ENCODE peak calls at places on chromosome 12, in eight cellular contexts. C is colonic mucosa, P is heart left ventricle, O is psoas muscle, N is upper lobe of left lung, B is heart right ventricle, G is IMR-90, J is cardiac muscle cell. Y is an unnamed sample. For H3K4me1, the result is how much of the 10 kb centered on the place peaks cover.

GRCh38 chr12:93798752-93799151 is 121.6 kb downstream of the CRADD start:
- DNase-seq in C (no peak), P (no peak), O (no peak), N (no peak), B (no peak), G (no peak), J (no peak), Y (no peak)

GRCh38 chr12:120132863-120133385 is 16.4 kb upstream of the RAB35 start:
- DNase-seq in C (no peak), P (no peak), O (no peak), N (no peak), B (no peak), G (no peak), J (no peak), Y (no peak)

GRCh38 chr12:2268478-2269286 is 215.9 kb downstream of the CACNA1C start:
- DNase-seq in C (no peak), P (no peak), O (no peak), N (no peak), B (no peak), G (peak), J (no peak), Y (no peak)

GRCh38 chr12:114163766-114164165 is 197.6 kb upstream of the RBM19 start:
- DNase-seq in C (no peak), P (no peak), O (no peak), N (no peak), B (no peak), G (peak), J (no peak), Y (no peak)

GRCh38 chr12:89247541-89247942 is 104.8 kb downstream of the DUSP6 start:
- DNase-seq in C (no peak), P (no peak), O (no peak), N (no peak), B (no peak), G (peak), J (no peak), Y (no peak)

GRCh38 chr12:22625671-22626251 is 790 bp downstream of the ETNK1 start:
- DNase-seq in C (peak), P (peak), O (peak), N (peak), B (no peak), G (peak), J (peak), Y (peak)

GRCh38 chr12:8834230-8834629 is 11.8 kb downstream of the A2ML1 start:
- DNase-seq in C (no peak), P (no peak), O (no peak), N (no peak), B (no peak), G (no peak), J (no peak), Y (no peak)

GRCh38 chr12:21615441-21615840 is 10.8 kb upstream of the GYS2 start:
- DNase-seq in C (no peak), P (no peak), O (no peak), N (no peak), B (no peak), G (no peak), J (no peak), Y (no peak)

GRCh38 chr12:50231346-50231745 is 52.0 kb downstream of the LIMA1 start:
- DNase-seq in C (no peak), P (no peak), O (no peak), N (no peak), B (no peak), G (no peak), J (no peak), Y (no peak)

GRCh38 chr12:76573840-76574373 is 14.3 kb upstream of the OSBPL8 start:
- DNase-seq in C (no peak), P (no peak), O (no peak), N (no peak), B (no peak), G (no peak), J (no peak), Y (no peak)

GRCh38 chr12:16726879-16727278 is 120.9 kb upstream of the LMO3 start:
- DNase-seq in C (no peak), P (no peak), O (no peak), N (no peak), B (no peak), G (peak), J (no peak), Y (no peak)

GRCh38 chr12:48286665-48287064 is 64.1 kb downstream of the ZNF641 start:
- DNase-seq in C (no peak), P (no peak), O (no peak), N (no peak), B (no peak), G (no peak), J (peak), Y (no peak)

GRCh38 chr12:3204716-3205617 is 127.8 kb downstream of the TSPAN9 start:
- DNase-seq in C (no peak), P (no peak), O (no peak), N (no peak), B (no peak), G (no peak), J (no peak), Y (no peak)

GRCh38 chr12:61291647-61292046 is 968.6 kb upstream of the USP15 start:
- DNase-seq in C (no peak), P (no peak), O (no peak), N (no peak), B (no peak), G (no peak), J (no peak), Y (no peak)

GRCh38 chr12:76275511-76276093 is 72.6 kb downstream of the BBS10 start:
- DNase-seq in C (no peak), P (no peak), O (no peak), N (no peak), B (no peak), G (no peak), J (no peak), Y (no peak)

GRCh38 chr12:121925361-121925725 is 7.0 kb downstream of the CFAP251 start:
- DNase-seq in C (no peak), P (no peak), O (no peak), N (no peak), B (no peak), G (peak), J (no peak), Y (no peak)

GRCh38 chr12:22477894-22478287 is 66.5 kb downstream of the C2CD5 start:
- DNase-seq in C (no peak), P (no peak), O (no peak), N (no peak), B (no peak), G (no peak), J (no peak), Y (no peak)

GRCh38 chr12:108129017-108129812 is at the start of gene WSCD2:
- DNase-seq in C (no peak), P (peak), O (peak), N (no peak), B (peak), G (no peak), J (peak), Y (peak)

GRCh38 chr12:612293-612692 is 51.0 kb downstream of the NINJ2 start:
- DNase-seq in C (no peak), P (no peak), O (no peak), N (peak), B (no peak), G (no peak), J (no peak), Y (no peak)

GRCh38 chr12:32549675-32550079 is 129.4 kb upstream of the DNM1L start:
- DNase-seq in C (no peak), P (no peak), O (peak), N (no peak), B (no peak), G (peak), J (no peak), Y (no peak)

GRCh38 chr12:29103539-29103974 is 45.5 kb upstream of the FAR2 start:
- DNase-seq in C (no peak), P (no peak), O (no peak), N (peak), B (no peak), G (no peak), J (no peak), Y (no peak)

GRCh38 chr12:3995276-3995675 is 122.1 kb upstream of the PARP11 start:
- DNase-seq in C (no peak), P (no peak), O (no peak), N (no peak), B (no peak), G (no peak), J (no peak), Y (no peak)

GRCh38 chr12:44750468-44750867 is 125.6 kb downstream of the NELL2 start:
- DNase-seq in C (no peak), P (no peak), O (no peak), N (no peak), B (no peak), G (no peak), J (no peak), Y (no peak)

GRCh38 chr12:116552750-116553383 is 6.3 kb upstream of the MAP1LC3B2 start:
- DNase-seq in C (no peak), P (no peak), O (no peak), N (no peak), B (no peak), G (no peak), J (no peak), Y (no peak)
- H3K4me1 ChIP-seq in C (under half), P (under half), O (under half), N (under half), B (under half), G (under half), J (under half), Y (under half)

GRCh38 chr12:25256005-25256404 is 5.3 kb upstream of the KRAS start:
- DNase-seq in C (no peak), P (no peak), O (no peak), N (no peak), B (no peak), G (no peak), J (no peak), Y (no peak)

GRCh38 chr12:25252946-25253345 is 2.2 kb upstream of the KRAS start:
- DNase-seq in C (no peak), P (no peak), O (no peak), N (no peak), B (no peak), G (no peak), J (no peak), Y (no peak)

GRCh38 chr12:25256826-25257225 is 6.1 kb upstream of the KRAS start:
- DNase-seq in C (no peak), P (no peak), O (no peak), N (peak), B (no peak), G (no peak), J (no peak), Y (no peak)

GRCh38 chr12:25253371-25254068 is 2.8 kb upstream of the KRAS start:
- DNase-seq in C (no peak), P (no peak), O (no peak), N (no peak), B (no peak), G (no peak), J (no peak), Y (no peak)

DNA sequence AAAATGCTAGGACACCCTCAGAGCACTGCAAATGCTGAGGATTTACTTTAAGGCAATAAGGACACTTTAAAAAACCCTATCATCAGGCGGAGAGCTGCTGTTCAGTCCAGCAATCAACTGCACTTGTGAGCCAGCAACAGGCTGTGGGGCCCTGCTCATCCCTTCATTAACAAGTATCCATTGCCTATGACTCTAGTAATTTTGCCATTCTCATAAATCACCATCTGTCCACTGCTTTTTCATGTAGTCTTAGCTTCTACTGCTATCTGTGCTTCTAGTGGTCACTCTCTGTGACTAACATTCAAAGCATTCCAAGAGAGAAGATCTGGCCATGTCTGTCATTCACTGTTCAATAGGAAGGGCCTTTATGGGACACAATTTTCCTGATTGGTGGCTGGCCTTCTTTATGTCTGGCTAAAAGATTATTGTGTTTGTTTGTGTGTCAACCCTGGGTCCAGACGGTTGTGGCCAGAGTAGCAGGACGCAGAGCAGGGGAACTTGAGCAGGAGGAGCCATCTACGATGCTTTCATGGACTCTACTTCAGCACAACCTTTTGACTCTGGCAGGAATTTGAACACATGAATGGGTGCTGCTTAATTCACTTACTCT is 3.6 kb upstream of the KRAS start:
- DNase-seq in C (no peak), P (no peak), O (no peak), N (no peak), B (no peak), G (peak), J (peak), Y (no peak)
- H3K4me1 ChIP-seq in C (under half), P (under half), O (under half), N (under half), B (under half), G (under half), J (under half), Y (under half)

GRCh38 chr12:53388932-53389331 is 9.0 kb downstream of the SP1 start:
- DNase-seq in C (no peak), P (no peak), O (no peak), N (no peak), B (no peak), G (no peak), J (no peak), Y (no peak)
- H3K4me1 ChIP-seq in C (under half), P (under half), O (half or more), N (half or more), B (under half), G (under half), J (under half), Y (half or more)

GRCh38 chr12:131927110-131928079 is 1.7 kb upstream of the PUS1 start:
- DNase-seq in C (no peak), P (no peak), O (no peak), N (no peak), B (no peak), G (no peak), J (no peak), Y (no peak)

GRCh38 chr12:131930510-131930909 is 1.4 kb downstream of the PUS1 start:
- DNase-seq in C (no peak), P (no peak), O (no peak), N (no peak), B (no peak), G (no peak), J (no peak), Y (no peak)

GRCh38 chr12:131929530-131930456 is 717 bp downstream of the PUS1 start:
- DNase-seq in C (peak), P (no peak), O (no peak), N (no peak), B (no peak), G (peak), J (peak), Y (no peak)

GRCh38 chr12:131928080-131928764 is 854 bp upstream of the PUS1 start:
- DNase-seq in C (no peak), P (no peak), O (no peak), N (no peak), B (no peak), G (peak), J (peak), Y (no peak)

GRCh38 chr12:131928765-131929529 is at the start of gene PUS1:
- DNase-seq in C (peak), P (peak), O (peak), N (peak), B (peak), G (peak), J (peak), Y (peak)
- H3K4me1 ChIP-seq in C (under half), P (under half), O (under half), N (under half), B (under half), G (under half), J (under half), Y (under half)

GRCh38 chr12:124620606-124621295 is 53.3 kb upstream of the NCOR2 start:
- DNase-seq in C (no peak), P (no peak), O (no peak), N (no peak), B (no peak), G (peak), J (no peak), Y (no peak)
- H3K4me1 ChIP-seq in C (under half), P (under half), O (under half), N (under half), B (under half), G (under half), J (under half), Y (under half)

GRCh38 chr12:95460105-95460504 is 13.8 kb upstream of the METAP2 start:
- DNase-seq in C (no peak), P (no peak), O (no peak), N (no peak), B (no peak), G (no peak), J (no peak), Y (no peak)
- H3K4me1 ChIP-seq in C (under half), P (under half), O (under half), N (under half), B (under half), G (under half), J (under half), Y (under half)

GRCh38 chr12:5582541-5582940 is 150.6 kb downstream of the NTF3 start:
- DNase-seq in C (no peak), P (no peak), O (no peak), N (no peak), B (no peak), G (no peak), J (no peak), Y (no peak)
- H3K4me1 ChIP-seq in C (under half), P (under half), O (under half), N (under half), B (under half), G (under half), J (under half), Y (half or more)

DNA sequence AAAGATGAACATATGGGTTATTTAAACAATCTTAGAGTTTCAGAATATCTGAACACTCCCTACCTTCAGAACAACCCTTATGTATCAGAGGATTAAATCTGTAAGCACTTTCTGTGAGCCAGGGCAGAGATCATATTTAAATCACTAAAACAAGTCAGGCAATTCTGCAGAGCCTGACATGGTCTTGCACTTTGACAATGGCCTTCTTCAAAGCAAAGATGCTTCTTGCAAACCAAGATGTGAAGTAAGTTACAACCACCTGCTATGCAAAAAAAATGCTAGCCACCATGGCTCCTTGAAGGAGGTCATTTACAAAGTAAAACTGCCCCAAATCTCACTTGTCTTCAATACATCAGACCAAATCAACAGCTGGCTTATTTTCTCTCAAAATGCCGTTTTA is 3.2 kb downstream of the PPP1CC start:
- DNase-seq in C (no peak), P (no peak), O (no peak), N (no peak), B (no peak), G (no peak), J (no peak), Y (no peak)
- H3K4me1 ChIP-seq in C (under half), P (under half), O (half or more), N (under half), B (half or more), G (under half), J (under half), Y (half or more)

DNA sequence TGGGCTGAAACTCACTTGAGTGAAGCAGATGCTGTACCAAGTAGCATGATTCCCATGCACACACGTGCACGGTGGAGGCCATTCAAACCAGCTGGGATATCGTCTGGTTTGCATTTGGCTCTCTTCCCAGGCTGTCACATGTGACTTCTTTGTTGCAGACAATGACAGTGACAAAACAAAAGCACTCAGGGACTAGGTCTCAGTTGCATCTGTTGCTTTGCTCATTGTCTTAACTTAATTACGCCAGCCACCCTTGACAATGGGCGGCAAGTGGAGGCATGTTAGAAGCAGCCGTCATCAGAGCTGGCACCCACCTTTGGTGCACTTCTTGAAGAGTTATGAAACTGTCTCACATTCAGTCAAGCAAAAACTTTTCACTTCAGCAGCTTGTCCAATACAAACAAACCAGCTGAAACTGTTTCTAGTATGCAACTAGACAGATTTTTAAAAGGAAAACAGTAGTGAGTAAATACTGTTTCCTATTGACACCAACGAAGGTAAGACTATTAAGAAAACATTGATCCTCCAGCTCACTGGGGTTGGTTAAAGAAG is 74.3 kb downstream of the IGF1 start:
- DNase-seq in C (peak), P (peak), O (no peak), N (peak), B (peak), G (peak), J (no peak), Y (peak)
- H3K4me1 ChIP-seq in C (under half), P (under half), O (under half), N (under half), B (under half), G (under half), J (under half), Y (under half)

DNA sequence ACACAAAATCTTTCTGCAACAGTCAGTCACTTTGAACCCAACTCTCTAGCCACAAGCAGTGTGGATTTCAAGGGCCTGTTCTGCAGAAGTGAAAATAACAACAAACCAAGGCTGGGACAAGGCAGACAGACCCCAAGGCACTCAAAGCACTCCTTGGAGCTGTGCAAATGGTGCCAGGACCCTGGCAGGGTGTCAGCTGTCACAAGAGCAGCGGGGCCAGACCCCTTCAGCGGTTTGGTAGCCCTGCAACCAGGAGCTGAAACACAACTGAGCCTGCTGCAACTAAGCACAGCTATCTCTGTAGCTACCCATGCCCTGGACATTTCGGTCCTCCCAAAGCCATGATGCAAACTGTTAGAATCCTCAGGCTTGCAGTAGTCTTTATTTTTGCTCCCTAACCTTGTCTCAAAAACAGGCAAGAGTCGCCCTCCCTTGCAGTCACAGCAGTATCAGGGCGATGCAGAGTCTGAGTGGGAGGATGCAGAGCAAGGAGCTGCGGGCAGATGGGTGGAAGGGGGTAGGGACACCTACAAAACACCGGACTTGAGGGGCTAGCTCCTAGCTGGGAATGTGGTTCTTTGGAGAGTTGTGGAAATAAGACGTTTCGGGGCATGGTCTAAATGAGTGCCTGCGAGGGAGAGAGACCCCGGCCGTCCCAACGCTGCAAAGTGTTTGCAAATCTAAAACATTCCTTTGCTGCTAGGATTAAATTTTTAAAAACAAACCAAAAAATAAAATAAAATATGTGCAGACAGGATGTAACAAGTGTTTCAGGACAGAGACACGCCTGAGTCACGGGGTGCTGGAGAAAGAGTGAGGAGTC is 1.1 kb downstream of the NUAK1 start:
- DNase-seq in C (no peak), P (no peak), O (no peak), N (no peak), B (no peak), G (peak), J (no peak), Y (no peak)
- H3K4me1 ChIP-seq in C (under half), P (under half), O (half or more), N (under half), B (half or more), G (under half), J (under half), Y (half or more)